ENCODE peak calls at places on chromosomes 2 and 18, in eight cellular contexts. One of them, this sample, is unnamed.
A peak's percentile ranks its signal among the peaks of the same experiment; 100 is the strongest.

GRCh38 chr2:175203621-175204496 is 22.3 kb upstream of the ATP5MC3 start:
- DNase-seq in HFFc6: peak; percentile 62
- DNase-seq in MM.1S: peak; percentile 71
- DNase-seq in brain microvascular endothelial cell: peak; percentile 57
- DNase-seq in CD8-positive, alpha-beta T cell: peak; percentile 4
- DNase-seq in GM23338: peak; percentile 86
- DNase-seq in stomach: peak; percentile 59
- DNase-seq in tibial artery: peak; percentile 29
- DNase-seq in this sample: peak; percentile 7

GRCh38 chr2:48009256-48009655 is 103.0 kb upstream of the FBXO11 start:
- DNase-seq in HFFc6: no peak
- DNase-seq in MM.1S: no peak
- DNase-seq in brain microvascular endothelial cell: no peak
- DNase-seq in CD8-positive, alpha-beta T cell: no peak
- DNase-seq in GM23338: no peak
- DNase-seq in stomach: no peak
- DNase-seq in tibial artery: no peak
- DNase-seq in this sample: no peak

GRCh38 chr2:165627463-165627862 is 158.0 kb downstream of the CSRNP3 start:
- DNase-seq in HFFc6: no peak
- DNase-seq in MM.1S: no peak
- DNase-seq in brain microvascular endothelial cell: peak; percentile 88
- DNase-seq in CD8-positive, alpha-beta T cell: no peak
- DNase-seq in GM23338: no peak
- DNase-seq in stomach: no peak
- DNase-seq in tibial artery: no peak
- DNase-seq in this sample: no peak

GRCh38 chr2:57842531-57842930 is 204.1 kb upstream of the VRK2 start:
- DNase-seq in HFFc6: peak; percentile 56
- DNase-seq in MM.1S: no peak
- DNase-seq in brain microvascular endothelial cell: no peak
- DNase-seq in CD8-positive, alpha-beta T cell: no peak
- DNase-seq in GM23338: no peak
- DNase-seq in stomach: no peak
- DNase-seq in tibial artery: no peak
- DNase-seq in this sample: peak; percentile 37

GRCh38 chr2:44937688-44938240 is 3.7 kb upstream of the SIX3 start:
- DNase-seq in HFFc6: no peak
- DNase-seq in MM.1S: no peak
- DNase-seq in brain microvascular endothelial cell: no peak
- DNase-seq in CD8-positive, alpha-beta T cell: no peak
- DNase-seq in GM23338: peak; percentile 90
- DNase-seq in stomach: no peak
- DNase-seq in tibial artery: no peak
- DNase-seq in this sample: no peak

GRCh38 chr2:186256540-186256939 is 229.5 kb upstream of the ZC3H15 start:
- DNase-seq in HFFc6: peak; percentile 13
- DNase-seq in MM.1S: peak; percentile 47
- DNase-seq in brain microvascular endothelial cell: peak; percentile 16
- DNase-seq in CD8-positive, alpha-beta T cell: no peak
- DNase-seq in GM23338: peak; percentile 66
- DNase-seq in stomach: no peak
- DNase-seq in tibial artery: no peak
- DNase-seq in this sample: peak; percentile 4

GRCh38 chr2:23619941-23620340 is 235.0 kb downstream of the KLHL29 start:
- DNase-seq in HFFc6: no peak
- DNase-seq in MM.1S: no peak
- DNase-seq in brain microvascular endothelial cell: no peak
- DNase-seq in CD8-positive, alpha-beta T cell: no peak
- DNase-seq in GM23338: no peak
- DNase-seq in stomach: no peak
- DNase-seq in tibial artery: no peak
- DNase-seq in this sample: no peak

GRCh38 chr18:75257596-75257995 is 47.0 kb downstream of the TSHZ1 start:
- DNase-seq in HFFc6: no peak
- DNase-seq in MM.1S: no peak
- DNase-seq in brain microvascular endothelial cell: no peak
- DNase-seq in CD8-positive, alpha-beta T cell: no peak
- DNase-seq in GM23338: no peak
- DNase-seq in stomach: no peak
- DNase-seq in tibial artery: no peak
- DNase-seq in this sample: no peak

GRCh38 chr18:13183359-13183758 is 35.2 kb upstream of the LDLRAD4 start:
- DNase-seq in HFFc6: no peak
- DNase-seq in MM.1S: no peak
- DNase-seq in brain microvascular endothelial cell: no peak
- DNase-seq in CD8-positive, alpha-beta T cell: no peak
- DNase-seq in GM23338: no peak
- DNase-seq in stomach: no peak
- DNase-seq in tibial artery: no peak
- DNase-seq in this sample: no peak

GRCh38 chr18:59540819-59541218 is 156.4 kb downstream of the CCBE1 start:
- DNase-seq in HFFc6: no peak
- DNase-seq in MM.1S: no peak
- DNase-seq in brain microvascular endothelial cell: peak; percentile 21
- DNase-seq in CD8-positive, alpha-beta T cell: no peak
- DNase-seq in GM23338: no peak
- DNase-seq in stomach: no peak
- DNase-seq in tibial artery: no peak
- DNase-seq in this sample: no peak

GRCh38 chr18:77478619-77479018 is 229.0 kb downstream of the GALR1 start:
- DNase-seq in HFFc6: no peak
- DNase-seq in MM.1S: peak; percentile 46
- DNase-seq in brain microvascular endothelial cell: peak; percentile 52
- DNase-seq in CD8-positive, alpha-beta T cell: no peak
- DNase-seq in GM23338: peak; percentile 39
- DNase-seq in stomach: no peak
- DNase-seq in tibial artery: peak; percentile 67
- DNase-seq in this sample: no peak

GRCh38 chr2:44560961-44561360 is 199.2 kb downstream of the CAMKMT start:
- DNase-seq in HFFc6: no peak
- DNase-seq in MM.1S: no peak
- DNase-seq in brain microvascular endothelial cell: no peak
- DNase-seq in CD8-positive, alpha-beta T cell: no peak
- DNase-seq in GM23338: no peak
- DNase-seq in stomach: no peak
- DNase-seq in tibial artery: no peak
- DNase-seq in this sample: no peak

DNA sequence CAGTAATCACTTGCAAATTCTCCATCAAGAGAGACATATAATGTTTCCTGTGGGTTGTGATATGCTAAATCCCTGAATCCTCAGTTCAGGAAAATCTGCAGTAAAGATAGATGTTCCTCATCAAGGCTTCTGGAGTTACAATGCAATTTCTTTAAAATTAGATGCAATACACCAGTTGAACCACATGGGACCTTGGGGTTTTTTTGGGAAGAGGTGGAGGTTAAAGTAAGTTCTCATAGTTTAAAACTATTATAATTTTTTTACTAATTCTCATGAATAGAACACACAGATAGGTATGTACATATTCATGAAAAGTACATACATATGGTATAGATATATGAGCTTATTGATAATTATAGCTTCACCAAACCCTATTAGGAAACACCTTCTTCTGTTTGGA is 496.2 kb downstream of the SATB2 start:
- DNase-seq in HFFc6: no peak
- DNase-seq in MM.1S: no peak
- DNase-seq in brain microvascular endothelial cell: no peak
- DNase-seq in CD8-positive, alpha-beta T cell: no peak
- DNase-seq in GM23338: peak; percentile 40
- DNase-seq in stomach: no peak
- DNase-seq in tibial artery: no peak
- DNase-seq in this sample: no peak
- TF ChIP-seq CTCF in HFFc6: peak; percentile 27
- TF ChIP-seq CTCF in MM.1S: no peak
- TF ChIP-seq CTCF in brain microvascular endothelial cell: no peak
- TF ChIP-seq CTCF in CD8-positive, alpha-beta T cell: no peak
- TF ChIP-seq CTCF in GM23338: no peak
- TF ChIP-seq CTCF in stomach: no peak
- TF ChIP-seq CTCF in tibial artery: no peak
- TF ChIP-seq CTCF in this sample: peak; percentile 25

GRCh38 chr2:115168457-115168856 is 726.0 kb downstream of the DPP10 start:
- DNase-seq in HFFc6: no peak
- DNase-seq in MM.1S: no peak
- DNase-seq in brain microvascular endothelial cell: no peak
- DNase-seq in CD8-positive, alpha-beta T cell: no peak
- DNase-seq in GM23338: no peak
- DNase-seq in stomach: no peak
- DNase-seq in tibial artery: no peak
- DNase-seq in this sample: no peak

GRCh38 chr2:115163572-115163971 is 721.1 kb downstream of the DPP10 start:
- DNase-seq in HFFc6: no peak
- DNase-seq in MM.1S: no peak
- DNase-seq in brain microvascular endothelial cell: no peak
- DNase-seq in CD8-positive, alpha-beta T cell: no peak
- DNase-seq in GM23338: peak; percentile 31
- DNase-seq in stomach: no peak
- DNase-seq in tibial artery: no peak
- DNase-seq in this sample: no peak

GRCh38 chr2:115161531-115162453 is 719.4 kb downstream of the DPP10 start:
- DNase-seq in HFFc6: no peak
- DNase-seq in MM.1S: no peak
- DNase-seq in brain microvascular endothelial cell: no peak
- DNase-seq in CD8-positive, alpha-beta T cell: no peak
- DNase-seq in GM23338: peak; percentile 76
- DNase-seq in stomach: peak; percentile 30
- DNase-seq in tibial artery: no peak
- DNase-seq in this sample: no peak

GRCh38 chr2:115162454-115163293 is 720.2 kb downstream of the DPP10 start:
- DNase-seq in HFFc6: no peak
- DNase-seq in MM.1S: no peak
- DNase-seq in brain microvascular endothelial cell: no peak
- DNase-seq in CD8-positive, alpha-beta T cell: no peak
- DNase-seq in GM23338: peak; percentile 62
- DNase-seq in stomach: no peak
- DNase-seq in tibial artery: no peak
- DNase-seq in this sample: no peak

GRCh38 chr2:115165529-115166109 is 723.2 kb downstream of the DPP10 start:
- DNase-seq in HFFc6: peak; percentile 27
- DNase-seq in MM.1S: peak; percentile 64
- DNase-seq in brain microvascular endothelial cell: peak; percentile 12
- DNase-seq in CD8-positive, alpha-beta T cell: no peak
- DNase-seq in GM23338: peak; percentile 57
- DNase-seq in stomach: no peak
- DNase-seq in tibial artery: no peak
- DNase-seq in this sample: no peak
- TF ChIP-seq CTCF in HFFc6: peak; percentile 79
- TF ChIP-seq CTCF in MM.1S: peak; percentile 64
- TF ChIP-seq CTCF in brain microvascular endothelial cell: peak; percentile 53
- TF ChIP-seq CTCF in CD8-positive, alpha-beta T cell: no peak
- TF ChIP-seq CTCF in GM23338: peak; percentile 71
- TF ChIP-seq CTCF in stomach: no peak
- TF ChIP-seq CTCF in tibial artery: no peak
- TF ChIP-seq CTCF in this sample: peak; percentile 72

GRCh38 chr18:68922392-68922791 is 124.5 kb downstream of the CCDC102B start:
- DNase-seq in HFFc6: no peak
- DNase-seq in MM.1S: no peak
- DNase-seq in brain microvascular endothelial cell: no peak
- DNase-seq in CD8-positive, alpha-beta T cell: no peak
- DNase-seq in GM23338: no peak
- DNase-seq in stomach: no peak
- DNase-seq in tibial artery: no peak
- DNase-seq in this sample: no peak

GRCh38 chr18:68928762-68929675 is 131.1 kb downstream of the CCDC102B start:
- DNase-seq in HFFc6: no peak
- DNase-seq in MM.1S: no peak
- DNase-seq in brain microvascular endothelial cell: no peak
- DNase-seq in CD8-positive, alpha-beta T cell: no peak
- DNase-seq in GM23338: peak; percentile 55
- DNase-seq in stomach: no peak
- DNase-seq in tibial artery: no peak
- DNase-seq in this sample: no peak

GRCh38 chr18:68919900-68920299 is 122.0 kb downstream of the CCDC102B start:
- DNase-seq in HFFc6: no peak
- DNase-seq in MM.1S: no peak
- DNase-seq in brain microvascular endothelial cell: no peak
- DNase-seq in CD8-positive, alpha-beta T cell: no peak
- DNase-seq in GM23338: no peak
- DNase-seq in stomach: no peak
- DNase-seq in tibial artery: no peak
- DNase-seq in this sample: no peak

GRCh38 chr18:68925268-68925667 is 127.4 kb downstream of the CCDC102B start:
- DNase-seq in HFFc6: no peak
- DNase-seq in MM.1S: peak; percentile 89
- DNase-seq in brain microvascular endothelial cell: no peak
- DNase-seq in CD8-positive, alpha-beta T cell: no peak
- DNase-seq in GM23338: peak; percentile 60
- DNase-seq in stomach: no peak
- DNase-seq in tibial artery: no peak
- DNase-seq in this sample: no peak
- TF ChIP-seq CTCF in HFFc6: no peak
- TF ChIP-seq CTCF in MM.1S: peak; percentile 79
- TF ChIP-seq CTCF in brain microvascular endothelial cell: peak; percentile 55
- TF ChIP-seq CTCF in CD8-positive, alpha-beta T cell: no peak
- TF ChIP-seq CTCF in GM23338: peak; percentile 80
- TF ChIP-seq CTCF in stomach: no peak
- TF ChIP-seq CTCF in tibial artery: no peak
- TF ChIP-seq CTCF in this sample: peak; percentile 73

GRCh38 chr2:138476940-138477339 is 24.6 kb upstream of the SPOPL start:
- DNase-seq in HFFc6: no peak
- DNase-seq in MM.1S: no peak
- DNase-seq in brain microvascular endothelial cell: no peak
- DNase-seq in CD8-positive, alpha-beta T cell: no peak
- DNase-seq in GM23338: peak; percentile 25
- DNase-seq in stomach: no peak
- DNase-seq in tibial artery: no peak
- DNase-seq in this sample: no peak
- TF ChIP-seq CTCF in HFFc6: no peak
- TF ChIP-seq CTCF in MM.1S: no peak
- TF ChIP-seq CTCF in brain microvascular endothelial cell: no peak
- TF ChIP-seq CTCF in CD8-positive, alpha-beta T cell: no peak
- TF ChIP-seq CTCF in GM23338: peak; percentile 53
- TF ChIP-seq CTCF in stomach: no peak
- TF ChIP-seq CTCF in tibial artery: no peak
- TF ChIP-seq CTCF in this sample: peak; percentile 38

DNA sequence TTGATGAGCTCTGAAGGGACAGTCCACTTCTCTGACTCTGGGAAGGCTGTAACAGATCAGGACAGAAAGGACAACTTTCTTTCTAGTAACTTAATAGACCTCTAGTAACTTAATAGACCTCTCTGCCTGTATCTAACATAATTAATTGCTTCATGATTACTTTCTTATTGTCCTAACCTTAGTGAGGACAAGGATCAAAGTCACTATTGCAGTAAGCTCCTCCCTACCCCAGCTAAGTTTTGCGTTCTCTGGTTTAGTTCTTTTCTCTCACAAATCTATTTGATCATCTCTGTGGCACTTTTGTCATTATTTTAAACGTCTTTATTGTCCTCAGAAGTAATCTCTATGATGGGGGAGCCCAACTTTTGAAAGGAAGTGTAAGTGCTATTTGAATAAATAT is 125.5 kb upstream of the UGP2 start:
- DNase-seq in HFFc6: no peak
- DNase-seq in MM.1S: no peak
- DNase-seq in brain microvascular endothelial cell: no peak
- DNase-seq in CD8-positive, alpha-beta T cell: no peak
- DNase-seq in GM23338: no peak
- DNase-seq in stomach: no peak
- DNase-seq in tibial artery: no peak
- DNase-seq in this sample: no peak
- TF ChIP-seq CTCF in HFFc6: no peak
- TF ChIP-seq CTCF in MM.1S: no peak
- TF ChIP-seq CTCF in brain microvascular endothelial cell: no peak
- TF ChIP-seq CTCF in CD8-positive, alpha-beta T cell: no peak
- TF ChIP-seq CTCF in GM23338: no peak
- TF ChIP-seq CTCF in stomach: no peak
- TF ChIP-seq CTCF in tibial artery: no peak
- TF ChIP-seq CTCF in this sample: no peak